ENCODE peak calls at places on chromosomes 2 and 18, in four cellular contexts. Y is AG04449, E is H9, S is type B pancreatic cell. U is an unnamed sample.

GRCh38 chr2:236350426-236350825 is 86.2 kb upstream of the ASB18 start:
- DNase-seq in Y (no peak), S (no peak), E (peak; percentile 16), U (no peak)

GRCh38 chr2:88049601-88050000 is 6.0 kb downstream of the KRCC1 start:
- DNase-seq in E (no peak), S (no peak), Y (no peak), U (no peak)

GRCh38 chr2:208195477-208195876 is 5.6 kb upstream of the C2orf80 start:
- DNase-seq in Y (no peak), E (no peak), S (no peak), U (no peak)

GRCh38 chr2:105487142-105488069 is 88.6 kb upstream of the FHL2 start:
- DNase-seq in S (no peak), Y (peak; percentile 95), E (no peak), U (peak; percentile 58)

GRCh38 chr18:2978626-2979025 is 34.3 kb downstream of the LPIN2 start:
- DNase-seq in Y (peak; percentile 71), E (no peak), S (no peak), U (no peak)

GRCh38 chr18:55338955-55339662 is 248.9 kb downstream of the TCF4 start:
- DNase-seq in Y (no peak), S (no peak), E (no peak), U (no peak)

GRCh38 chr2:109126501-109126860 is 2.5 kb upstream of the SH3RF3 start:
- DNase-seq in Y (peak; percentile 61), E (no peak), S (no peak), U (no peak)

GRCh38 chr2:20430461-20431302 is 16.2 kb upstream of the RHOB start:
- DNase-seq in S (no peak), E (no peak), Y (no peak), U (no peak)

GRCh38 chr2:39008663-39009062 is 112.2 kb downstream of the SOS1 start:
- DNase-seq in E (no peak), S (no peak), Y (no peak), U (no peak)

GRCh38 chr2:238573916-238574315 is 147.2 kb downstream of the ASB1 start:
- DNase-seq in S (no peak), Y (no peak), E (no peak), U (no peak)

GRCh38 chr18:79403723-79404566 is 8.2 kb downstream of the NFATC1 start:
- DNase-seq in S (no peak), Y (no peak), E (no peak), U (no peak)

GRCh38 chr2:101658387-101658786 is 39.1 kb upstream of the MAP4K4 start:
- DNase-seq in S (no peak), E (no peak), Y (no peak), U (no peak)

GRCh38 chr18:75966431-75966830 is 528.6 kb downstream of the ZNF516 start:
- DNase-seq in Y (no peak), S (no peak), E (no peak), U (no peak)

GRCh38 chr2:239287461-239287860 is 113.4 kb downstream of the HDAC4 start:
- DNase-seq in S (no peak), E (no peak), Y (no peak), U (no peak)

GRCh38 chr2:58146707-58147106 is 94.4 kb downstream of the FANCL start:
- DNase-seq in E (no peak), S (no peak), Y (no peak), U (no peak)

GRCh38 chr18:710418-711300 is 1.8 kb downstream of the ENOSF1 start:
- DNase-seq in Y (no peak), S (no peak), E (no peak), U (no peak)

GRCh38 chr2:215667544-215668243 is 231.8 kb upstream of the FN1 start:
- DNase-seq in Y (no peak), S (no peak), E (no peak), U (no peak)

GRCh38 chr2:225337183-225337582 is 62.3 kb upstream of the NYAP2 start:
- DNase-seq in S (no peak), Y (peak; percentile 36), E (no peak), U (no peak)

GRCh38 chr2:3355951-3356569 is 21.6 kb downstream of the EIPR1 start:
- DNase-seq in S (no peak), E (no peak), Y (no peak), U (no peak)

GRCh38 chr2:10239561-10239967 is 63.1 kb upstream of the HPCAL1 start:
- DNase-seq in Y (no peak), E (peak; percentile 59), S (peak; percentile 48), U (no peak)
- TF ChIP-seq CTCF in Y (no peak), E (peak; percentile 67), S (peak; percentile 37), U (no peak)

GRCh38 chr2:153819501-153819900 is 52.2 kb upstream of the GALNT13 start:
- DNase-seq in E (peak; percentile 46), S (no peak), Y (no peak), U (no peak)
- TF ChIP-seq CTCF in E (peak; percentile 63), S (no peak), Y (no peak), U (no peak)

DNA sequence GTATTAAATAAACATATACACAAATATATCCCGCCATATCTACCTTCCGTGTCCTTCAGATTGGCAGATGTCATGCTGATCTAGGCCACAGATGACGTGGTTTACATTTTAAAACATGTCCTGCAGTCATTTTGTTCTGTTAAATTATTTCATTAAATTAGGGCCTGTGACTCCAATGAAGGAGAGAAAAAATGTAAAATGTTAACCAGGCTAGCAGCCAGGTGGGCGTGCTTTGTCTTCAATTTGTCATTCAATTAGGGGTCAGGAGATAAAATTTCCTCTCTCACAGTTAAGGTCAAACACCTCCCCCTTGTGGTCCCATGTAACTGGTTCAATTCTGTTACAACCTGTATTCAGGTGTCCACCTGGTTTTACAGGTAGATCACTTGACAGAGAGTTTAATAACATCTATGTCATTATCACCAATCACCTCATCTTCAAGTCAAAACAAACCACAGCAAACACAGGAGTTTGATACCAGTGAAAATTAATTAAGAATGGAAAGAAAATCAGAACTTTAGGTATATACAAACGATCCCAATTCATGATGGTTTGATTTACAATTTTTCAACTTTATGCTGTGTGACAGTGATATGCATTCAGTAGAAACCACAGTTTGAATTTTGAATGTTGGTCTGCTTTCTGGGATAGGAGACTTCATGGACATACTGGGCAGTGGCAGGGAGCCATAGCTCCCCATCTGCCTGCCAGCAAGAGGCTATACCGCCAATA is 339.4 kb downstream of the CMPK2 start:
- DNase-seq in E (peak; percentile 39), Y (no peak), S (no peak), U (no peak)
- TF ChIP-seq CTCF in E (peak; percentile 88), Y (no peak), S (peak; percentile 83), U (no peak)

GRCh38 chr2:129884221-129884786 is 95.2 kb upstream of the RAB6C start:
- DNase-seq in E (no peak), S (no peak), Y (no peak), U (no peak)

GRCh38 chr2:129887688-129888266 is 91.7 kb upstream of the RAB6C start:
- DNase-seq in Y (no peak), S (no peak), E (no peak), U (no peak)

GRCh38 chr2:129888461-129888860 is 91.0 kb upstream of the RAB6C start:
- DNase-seq in E (no peak), Y (no peak), S (no peak), U (no peak)

GRCh38 chr2:129883121-129883520 is 96.3 kb upstream of the RAB6C start:
- DNase-seq in Y (no peak), E (no peak), S (no peak), U (no peak)

GRCh38 chr2:129885735-129886134 is 93.7 kb upstream of the RAB6C start:
- DNase-seq in E (peak; percentile 42), Y (no peak), S (no peak), U (no peak)
- TF ChIP-seq CTCF in E (peak; percentile 43), Y (no peak), S (peak; percentile 55), U (no peak)

GRCh38 chr2:74675090-74675489 is 21.0 kb downstream of the SEMA4F start:
- DNase-seq in Y (no peak), S (no peak), E (no peak), U (no peak)
- TF ChIP-seq CTCF in Y (no peak), S (peak; percentile 47), E (peak; percentile 30), U (no peak)

DNA sequence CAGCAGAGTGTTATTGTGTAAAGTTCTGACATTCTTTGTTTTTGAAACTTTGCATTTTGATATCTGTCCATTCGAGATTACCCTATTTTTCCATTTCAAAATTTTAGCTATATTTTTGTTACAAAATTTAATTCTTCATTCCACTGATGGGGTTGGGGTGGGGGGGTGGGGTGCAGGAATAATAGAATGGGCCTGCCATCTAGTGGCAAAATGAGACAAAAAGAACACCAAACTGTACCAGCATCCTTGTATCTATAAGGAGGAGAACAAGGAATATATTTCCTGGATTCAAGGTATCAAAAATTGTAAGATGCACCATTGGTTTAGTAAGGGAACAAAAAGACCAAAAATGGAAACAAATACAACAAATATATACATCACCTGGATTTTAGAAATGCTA is 27.9 kb upstream of the TTR start:
- DNase-seq in Y (no peak), E (no peak), S (no peak), U (no peak)
- TF ChIP-seq CTCF in Y (no peak), E (peak; percentile 52), S (peak; percentile 54), U (no peak)

DNA sequence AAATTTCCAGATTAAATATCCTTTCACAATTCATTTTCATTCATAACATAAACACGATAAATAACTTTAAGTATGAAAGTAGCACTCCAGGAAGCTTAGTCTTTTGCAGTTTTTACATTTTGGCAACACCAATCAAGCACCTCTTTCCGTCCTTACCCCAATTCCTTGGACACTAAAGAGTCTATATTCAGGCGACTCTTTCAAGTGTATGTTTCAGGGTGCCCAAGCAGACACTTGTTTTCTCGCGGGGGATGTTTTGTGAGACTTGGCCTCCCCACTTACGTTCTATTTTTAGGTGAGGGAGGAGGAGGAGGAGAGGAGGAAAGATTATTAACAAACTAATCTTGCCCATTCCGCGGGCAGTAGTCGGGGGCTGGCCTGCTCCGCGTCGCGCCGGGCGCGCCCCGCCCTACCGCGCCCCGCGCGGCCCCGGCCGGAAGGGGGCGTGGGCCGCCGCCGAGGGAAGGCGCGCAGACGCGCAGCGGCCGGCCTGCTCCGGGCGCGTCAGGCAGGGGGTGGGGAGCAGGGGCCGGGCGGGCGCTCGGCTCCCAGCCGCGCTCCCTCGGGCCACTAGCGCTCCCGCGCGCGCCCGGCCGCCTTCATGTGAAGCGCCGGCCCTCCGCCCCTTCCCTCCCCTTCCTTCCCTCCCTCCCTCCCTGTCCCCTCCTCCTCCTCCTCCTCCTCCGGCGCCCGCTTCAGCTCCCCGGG is at the start of gene ITPRID2:
- DNase-seq in E (peak; percentile 79), S (no peak), Y (no peak), U (peak; percentile 83)
- TF ChIP-seq CTCF in E (no peak), S (no peak), Y (no peak), U (no peak)

DNA sequence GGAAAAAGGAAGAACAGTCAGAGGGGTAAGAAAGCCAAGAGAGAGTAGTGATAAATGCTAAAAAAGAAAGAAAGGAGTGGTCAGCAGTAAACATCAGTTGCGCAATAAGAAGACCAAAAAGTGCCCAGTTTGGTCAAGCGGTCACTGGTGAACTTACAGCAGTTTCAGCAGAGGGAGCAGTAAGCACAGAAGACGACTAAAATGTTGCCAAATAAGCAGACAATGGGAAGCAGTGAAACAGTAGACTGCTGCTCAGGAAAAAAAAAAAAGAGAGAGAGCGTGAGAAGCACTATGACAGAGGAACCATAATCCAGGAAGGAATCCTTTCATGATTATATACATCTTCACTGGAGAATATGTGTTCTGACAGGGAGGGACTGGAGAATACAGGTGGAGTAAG is 45.8 kb downstream of the DNAJC10 start:
- DNase-seq in E (no peak), S (no peak), Y (no peak), U (peak; percentile 57)
- TF ChIP-seq CTCF in E (no peak), S (peak; percentile 20), Y (no peak), U (peak; percentile 54)

U was measured in AG09319.